ENCODE peak calls at places on chromosomes 13 and 19, in four cellular contexts. M is uterus, S is IMR-90, L is pancreas. J is an unnamed sample. For H3K27me3, the result is how much of the 10 kb centered on the place peaks cover.

GRCh38 chr19:15680923-15681322 is 8.0 kb downstream of the CYP4F12 start:
- DNase-seq in S (no peak), L (no peak), M (no peak), J (no peak)

GRCh38 chr13:20525144-20525600 is 485 bp downstream of the CRYL1 start:
- DNase-seq in S (no peak), M (peak), L (peak), J (peak)

GRCh38 chr13:43664700-43665191 is 122.0 kb downstream of the ENOX1 start:
- DNase-seq in M (peak), S (peak), L (peak), J (no peak)

GRCh38 chr19:1880611-1881392 is 4.5 kb downstream of the ABHD17A start:
- DNase-seq in M (no peak), S (no peak), L (no peak), J (no peak)

GRCh38 chr19:40585241-40585640 is 8.6 kb downstream of the SHKBP1 start:
- DNase-seq in M (no peak), S (no peak), L (no peak), J (no peak)

GRCh38 chr19:28021316-28022185 is 1191.4 kb downstream of the UQCRFS1 start:
- DNase-seq in M (no peak), L (no peak), S (no peak), J (no peak)

GRCh38 chr13:94390881-94391280 is 88.6 kb downstream of the DCT start:
- DNase-seq in S (peak), M (no peak), L (no peak), J (no peak)

GRCh38 chr13:40993119-40993518 is 26.0 kb downstream of the ELF1 start:
- DNase-seq in S (no peak), M (no peak), L (peak), J (no peak)

GRCh38 chr19:47720669-47721068 is 7.4 kb downstream of the EHD2 start:
- DNase-seq in S (no peak), M (no peak), L (no peak), J (no peak)

GRCh38 chr19:18543814-18544475 is 572 bp upstream of the FKBP8 start:
- DNase-seq in S (peak), M (no peak), L (no peak), J (peak)

GRCh38 chr19:22622901-22623840 is 11.0 kb upstream of the ZNF492 start:
- DNase-seq in L (no peak), S (no peak), M (peak), J (no peak)

GRCh38 chr13:59494560-59494970 is 669.2 kb downstream of the DIAPH3 start:
- DNase-seq in M (no peak), S (peak), L (no peak), J (no peak)

GRCh38 chr19:51546107-51546649 is 14.7 kb upstream of the SIGLEC6 start:
- DNase-seq in L (no peak), M (no peak), S (no peak), J (no peak)

GRCh38 chr13:73449258-73449657 is 390.5 kb downstream of the KLF5 start:
- DNase-seq in L (no peak), S (peak), M (no peak), J (no peak)

GRCh38 chr19:18594096-18594823 is 5.7 kb downstream of the REX1BD start:
- DNase-seq in L (peak), M (peak), S (peak), J (peak)

GRCh38 chr19:4539697-4540581 is at the start of gene LRG1:
- DNase-seq in L (peak), M (no peak), S (no peak), J (no peak)

GRCh38 chr13:29551214-29551613 is 44.3 kb downstream of the SLC7A1 start:
- DNase-seq in S (no peak), L (no peak), M (no peak), J (no peak)

GRCh38 chr19:54523403-54523802 is 20.8 kb downstream of the LAIR2 start:
- DNase-seq in S (peak), M (no peak), L (no peak), J (no peak)

GRCh38 chr19:6030214-6030507 is 52.2 kb upstream of the RANBP3 start:
- DNase-seq in S (peak), L (no peak), M (no peak), J (no peak)

GRCh38 chr19:43461303-43461702 is 4.1 kb downstream of the LYPD3 start:
- DNase-seq in S (no peak), M (no peak), L (no peak), J (no peak)

GRCh38 chr13:73748404-73748803 is 385.8 kb downstream of the KLF12 start:
- DNase-seq in M (no peak), S (no peak), L (no peak), J (no peak)

GRCh38 chr13:60944016-60944415 is 471.6 kb downstream of the PCDH20 start:
- DNase-seq in L (no peak), M (no peak), S (no peak), J (no peak)

GRCh38 chr13:95451656-95452055 is 100.9 kb upstream of the CLDN10 start:
- DNase-seq in M (no peak), S (no peak), L (no peak), J (no peak)

GRCh38 chr19:2249880-2250764 is 999 bp downstream of the AMH start:
- DNase-seq in M (no peak), S (no peak), L (no peak), J (no peak)

GRCh38 chr13:51803422-51804294 is at the start of gene DHRS12:
- DNase-seq in S (peak), M (peak), L (peak), J (peak)

GRCh38 chr19:19217110-19217509 is 5.4 kb downstream of the NCAN start:
- DNase-seq in S (peak), M (no peak), L (no peak), J (no peak)

GRCh38 chr13:67119481-67119883 is 110.7 kb downstream of the PCDH9 start:
- DNase-seq in L (no peak), M (no peak), S (peak), J (no peak)

GRCh38 chr19:1112254-1113208 is 8.7 kb downstream of the GPX4 start:
- DNase-seq in L (no peak), S (no peak), M (peak), J (no peak)

GRCh38 chr19:55809381-55810058 is 22.3 kb downstream of the NLRP11 start:
- DNase-seq in S (peak), M (no peak), L (peak), J (no peak)

GRCh38 chr19:15945301-15945700 is 3.5 kb upstream of the OR10H4 start:
- DNase-seq in L (no peak), S (no peak), M (no peak), J (no peak)

GRCh38 chr13:94988654-94989053 is 276.3 kb upstream of the SOX21 start:
- DNase-seq in L (no peak), S (no peak), M (no peak), J (no peak)

GRCh38 chr19:3433805-3434540 is 46.4 kb downstream of the SMIM24 start:
- DNase-seq in M (no peak), L (no peak), S (no peak), J (no peak)

GRCh38 chr13:51645154-51645650 is 60.9 kb downstream of the WDFY2 start:
- DNase-seq in M (no peak), L (no peak), S (peak), J (no peak)

GRCh38 chr13:48322294-48322693 is 18.7 kb downstream of the RB1 start:
- DNase-seq in M (no peak), S (no peak), L (no peak), J (no peak)

GRCh38 chr19:48596679-48597465 is 9.7 kb upstream of the SPACA4 start:
- DNase-seq in L (no peak), M (no peak), S (no peak), J (no peak)

GRCh38 chr13:50518791-50519201 is 324.7 kb downstream of the DLEU7 start:
- DNase-seq in M (no peak), S (peak), L (no peak), J (no peak)

DNA sequence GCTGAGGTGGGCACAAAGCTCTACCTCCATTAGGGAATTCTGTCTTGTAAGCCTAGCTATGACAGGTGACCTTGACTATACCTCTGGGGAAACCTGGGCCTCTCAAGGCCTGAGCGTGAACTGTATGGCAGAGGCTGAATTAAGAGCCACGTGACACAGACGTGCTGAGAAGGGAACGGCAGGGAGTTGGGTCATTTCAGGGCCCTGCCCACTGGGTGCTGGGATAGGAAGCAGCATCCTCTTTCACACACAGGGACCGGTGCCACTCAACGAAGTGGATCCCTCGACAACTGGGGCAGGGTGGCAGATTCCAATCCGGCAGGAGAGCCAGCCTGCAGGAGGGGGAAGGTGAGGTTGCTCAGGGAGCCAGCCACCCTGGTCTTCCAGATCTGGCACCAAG is 9.2 kb downstream of the ASF1B start:
- DNase-seq in L (no peak), S (no peak), M (no peak), J (no peak)
- TF ChIP-seq CTCF in L (no peak), S (no peak), M (no peak), J (no peak)

GRCh38 chr13:112755331-112755730 is 65.5 kb downstream of the ATP11A start:
- DNase-seq in L (no peak), S (no peak), M (no peak), J (no peak)

GRCh38 chr13:112756967-112757758 is 67.3 kb downstream of the ATP11A start:
- DNase-seq in M (no peak), S (no peak), L (no peak), J (no peak)

GRCh38 chr13:112754281-112755025 is 64.6 kb downstream of the ATP11A start:
- DNase-seq in M (no peak), S (no peak), L (no peak), J (no peak)

GRCh38 chr13:112756511-112756966 is 66.7 kb downstream of the ATP11A start:
- DNase-seq in L (no peak), M (no peak), S (no peak), J (no peak)

GRCh38 chr13:112756081-112756480 is 66.2 kb downstream of the ATP11A start:
- DNase-seq in L (no peak), M (no peak), S (no peak), J (no peak)
- H3K27ac ChIP-seq in L (no peak), M (no peak), S (no peak), J (no peak)

GRCh38 chr19:30254214-30254613 is 118.0 kb upstream of the ZNF536 start:
- DNase-seq in L (no peak), S (no peak), M (no peak), J (no peak)
- H3K27me3 ChIP-seq in L (under half), S (under half), M (under half), J (under half)

GRCh38 chr19:8456064-8456463 is 11.3 kb downstream of the HNRNPM start:
- DNase-seq in M (no peak), S (no peak), L (no peak), J (no peak)
- TF ChIP-seq CTCF in M (no peak), S (no peak), L (no peak), J (no peak)

GRCh38 chr13:30908416-30908980 is 2.4 kb downstream of the MEDAG start:
- DNase-seq in M (peak), L (no peak), S (peak), J (no peak)
- H3K27ac ChIP-seq in M (peak), L (no peak), S (no peak), J (no peak)

DNA sequence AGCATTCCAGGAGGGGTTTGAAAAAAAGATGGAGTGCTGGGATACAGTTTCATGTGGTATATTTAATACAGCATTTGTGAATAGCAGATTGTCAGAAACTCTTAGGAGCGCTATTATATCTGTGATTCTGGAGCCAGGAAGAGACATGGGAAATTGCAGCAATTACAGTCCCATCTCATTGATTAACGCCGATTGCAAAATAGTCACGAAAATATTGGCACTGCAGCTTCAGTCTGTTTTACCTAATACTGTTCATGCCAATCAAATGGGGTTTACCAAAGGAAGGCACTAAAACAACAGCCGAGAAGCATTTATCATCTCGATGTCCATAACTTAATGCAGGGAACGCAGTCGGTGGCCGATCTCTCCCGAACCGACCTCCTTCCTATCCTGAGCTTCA is 295.8 kb downstream of the TEX29 start:
- DNase-seq in L (no peak), M (no peak), S (no peak), J (no peak)
- H3K27me3 ChIP-seq in L (under half), M (under half), S (under half), J (under half)

DNA sequence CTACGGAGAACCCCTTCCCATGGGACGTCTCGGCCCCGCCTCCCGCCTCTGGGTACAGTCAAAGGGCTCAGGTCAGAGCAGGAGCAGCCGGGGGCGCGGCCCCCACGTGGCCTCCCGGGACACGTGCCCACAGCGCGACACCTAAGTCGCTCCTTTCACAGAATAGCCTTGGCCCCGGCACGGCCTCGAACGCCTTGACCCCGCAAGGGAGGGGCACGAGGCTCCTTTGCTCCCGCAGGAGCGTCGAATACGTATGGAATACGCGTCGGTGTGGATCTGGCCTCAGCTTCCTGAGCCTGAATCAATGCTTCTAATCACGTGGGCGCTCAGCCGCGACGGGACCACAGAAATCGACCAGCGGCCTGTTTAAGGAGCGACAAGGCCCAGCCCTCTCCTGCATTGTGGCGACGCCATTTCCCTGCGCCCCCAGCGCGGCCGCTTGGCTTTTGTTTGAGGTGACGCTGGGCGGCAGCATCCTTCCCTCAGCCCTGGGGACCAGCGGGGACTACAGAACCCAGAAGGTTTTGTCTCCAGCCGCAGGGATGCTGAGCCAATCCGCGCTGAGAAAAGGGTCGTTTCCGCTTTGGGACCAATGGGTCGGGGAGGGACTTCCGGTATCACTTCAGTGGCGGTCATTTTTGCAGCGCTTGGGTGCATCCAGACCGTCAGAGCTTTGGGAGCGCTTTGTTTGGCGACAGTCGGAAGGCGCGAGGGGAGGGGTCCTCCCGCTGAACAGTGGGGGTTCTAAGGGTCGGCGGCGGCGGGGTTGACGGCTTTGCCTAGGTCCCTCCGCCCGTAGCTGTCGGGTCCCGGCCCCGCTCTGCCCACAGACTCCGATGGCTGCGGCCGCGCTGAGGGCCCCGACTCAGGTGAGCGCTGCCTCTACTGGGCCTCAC is at the start of gene ZIK1:
- DNase-seq in S (peak), L (peak), M (peak), J (peak)
- TF ChIP-seq CTCF in S (no peak), L (no peak), M (no peak), J (no peak)

J was measured in CD4-positive, alpha-beta T cell.